ENCODE peak calls at places on chromosomes 2 and 18, in seven cellular contexts. One of them, this sample, is unnamed.

GRCh38 chr18:70931942-70932814 is 643.3 kb downstream of the SOCS6 start:
- DNase-seq in cardiac fibroblast: peak; percentile 73
- DNase-seq in colonic mucosa: no peak
- DNase-seq in neuronal stem cell: no peak
- DNase-seq in GM23248: peak; percentile 55
- DNase-seq in mucosa of descending colon: no peak
- DNase-seq in kidney: no peak
- DNase-seq in this sample: peak; percentile 50

GRCh38 chr2:149342509-149342908 is 12.1 kb downstream of the LYPD6 start:
- DNase-seq in GM23248: no peak
- DNase-seq in neuronal stem cell: no peak
- DNase-seq in colonic mucosa: no peak
- DNase-seq in mucosa of descending colon: no peak
- DNase-seq in cardiac fibroblast: no peak
- DNase-seq in kidney: no peak
- DNase-seq in this sample: no peak

GRCh38 chr2:48417843-48418838 is 111.8 kb upstream of the STON1 start:
- DNase-seq in GM23248: no peak
- DNase-seq in cardiac fibroblast: no peak
- DNase-seq in colonic mucosa: no peak
- DNase-seq in mucosa of descending colon: no peak
- DNase-seq in neuronal stem cell: no peak
- DNase-seq in kidney: no peak
- DNase-seq in this sample: no peak

GRCh38 chr18:77056399-77057015 is 76.1 kb downstream of the MBP start:
- DNase-seq in colonic mucosa: peak; percentile 66
- DNase-seq in cardiac fibroblast: no peak
- DNase-seq in GM23248: peak; percentile 25
- DNase-seq in neuronal stem cell: no peak
- DNase-seq in mucosa of descending colon: peak; percentile 63
- DNase-seq in kidney: no peak
- DNase-seq in this sample: no peak

GRCh38 chr2:28415715-28416114 is 23.1 kb downstream of the FOSL2 start:
- DNase-seq in mucosa of descending colon: no peak
- DNase-seq in neuronal stem cell: no peak
- DNase-seq in colonic mucosa: no peak
- DNase-seq in cardiac fibroblast: no peak
- DNase-seq in GM23248: no peak
- DNase-seq in kidney: no peak
- DNase-seq in this sample: peak; percentile 2

GRCh38 chr2:86260978-86261377 is 61.7 kb downstream of the MRPL35 start:
- DNase-seq in kidney: no peak
- DNase-seq in cardiac fibroblast: no peak
- DNase-seq in mucosa of descending colon: no peak
- DNase-seq in colonic mucosa: no peak
- DNase-seq in GM23248: no peak
- DNase-seq in neuronal stem cell: no peak
- DNase-seq in this sample: no peak

GRCh38 chr2:64454316-64455030 is 511 bp downstream of the LGALSL start:
- DNase-seq in colonic mucosa: peak; percentile 56
- DNase-seq in GM23248: peak; percentile 72
- DNase-seq in cardiac fibroblast: peak; percentile 27
- DNase-seq in mucosa of descending colon: peak; percentile 69
- DNase-seq in neuronal stem cell: peak; percentile 58
- DNase-seq in kidney: peak; percentile 86
- DNase-seq in this sample: peak; percentile 29

GRCh38 chr2:88429929-88430328 is 22.6 kb downstream of the FOXI3 start:
- DNase-seq in kidney: no peak
- DNase-seq in mucosa of descending colon: no peak
- DNase-seq in colonic mucosa: no peak
- DNase-seq in neuronal stem cell: no peak
- DNase-seq in cardiac fibroblast: no peak
- DNase-seq in GM23248: no peak
- DNase-seq in this sample: no peak

GRCh38 chr2:69397234-69397633 is 10.2 kb upstream of the GFPT1 start:
- DNase-seq in neuronal stem cell: no peak
- DNase-seq in colonic mucosa: no peak
- DNase-seq in cardiac fibroblast: no peak
- DNase-seq in GM23248: no peak
- DNase-seq in kidney: no peak
- DNase-seq in mucosa of descending colon: no peak
- DNase-seq in this sample: no peak

GRCh38 chr2:26569216-26570082 is 71.7 kb downstream of the CIB4 start:
- DNase-seq in GM23248: no peak
- DNase-seq in cardiac fibroblast: no peak
- DNase-seq in neuronal stem cell: no peak
- DNase-seq in mucosa of descending colon: no peak
- DNase-seq in colonic mucosa: no peak
- DNase-seq in kidney: peak; percentile 34
- DNase-seq in this sample: no peak

GRCh38 chr18:13221821-13222220 is 3.3 kb downstream of the LDLRAD4 start:
- DNase-seq in neuronal stem cell: no peak
- DNase-seq in cardiac fibroblast: no peak
- DNase-seq in kidney: peak; percentile 93
- DNase-seq in mucosa of descending colon: peak; percentile 71
- DNase-seq in GM23248: no peak
- DNase-seq in colonic mucosa: peak; percentile 70
- DNase-seq in this sample: peak; percentile 38

GRCh38 chr18:49645836-49646235 is 84.0 kb downstream of the LIPG start:
- DNase-seq in colonic mucosa: peak; percentile 52
- DNase-seq in neuronal stem cell: no peak
- DNase-seq in kidney: no peak
- DNase-seq in cardiac fibroblast: peak; percentile 66
- DNase-seq in mucosa of descending colon: peak; percentile 66
- DNase-seq in GM23248: peak; percentile 79
- DNase-seq in this sample: no peak

GRCh38 chr2:165219491-165219890 is 15.6 kb upstream of the SCN3A start:
- DNase-seq in neuronal stem cell: no peak
- DNase-seq in cardiac fibroblast: peak; percentile 8
- DNase-seq in mucosa of descending colon: no peak
- DNase-seq in kidney: no peak
- DNase-seq in colonic mucosa: no peak
- DNase-seq in GM23248: no peak
- DNase-seq in this sample: no peak

GRCh38 chr2:45974762-45975408 is 322.3 kb upstream of the EPAS1 start:
- DNase-seq in GM23248: no peak
- DNase-seq in kidney: no peak
- DNase-seq in neuronal stem cell: no peak
- DNase-seq in cardiac fibroblast: no peak
- DNase-seq in colonic mucosa: no peak
- DNase-seq in mucosa of descending colon: no peak
- DNase-seq in this sample: no peak

GRCh38 chr2:24181849-24182248 is 7.0 kb downstream of the FAM228A start:
- DNase-seq in colonic mucosa: no peak
- DNase-seq in mucosa of descending colon: no peak
- DNase-seq in cardiac fibroblast: no peak
- DNase-seq in neuronal stem cell: no peak
- DNase-seq in GM23248: no peak
- DNase-seq in kidney: no peak
- DNase-seq in this sample: no peak

GRCh38 chr2:143742631-143743030 is 613.4 kb downstream of the ARHGAP15 start:
- DNase-seq in neuronal stem cell: no peak
- DNase-seq in mucosa of descending colon: no peak
- DNase-seq in GM23248: peak; percentile 36
- DNase-seq in colonic mucosa: no peak
- DNase-seq in kidney: no peak
- DNase-seq in cardiac fibroblast: no peak
- DNase-seq in this sample: peak; percentile 18

GRCh38 chr2:158725496-158725895 is 69.6 kb upstream of the DAPL1 start:
- DNase-seq in neuronal stem cell: no peak
- DNase-seq in kidney: no peak
- DNase-seq in mucosa of descending colon: no peak
- DNase-seq in GM23248: no peak
- DNase-seq in cardiac fibroblast: no peak
- DNase-seq in colonic mucosa: no peak
- DNase-seq in this sample: no peak

GRCh38 chr2:64879745-64880144 is 109.5 kb upstream of the SLC1A4 start:
- DNase-seq in neuronal stem cell: no peak
- DNase-seq in colonic mucosa: no peak
- DNase-seq in kidney: no peak
- DNase-seq in GM23248: no peak
- DNase-seq in cardiac fibroblast: no peak
- DNase-seq in mucosa of descending colon: no peak
- DNase-seq in this sample: no peak

GRCh38 chr2:237962432-237963084 is 4.3 kb upstream of the UBE2F start:
- DNase-seq in neuronal stem cell: no peak
- DNase-seq in kidney: no peak
- DNase-seq in cardiac fibroblast: no peak
- DNase-seq in colonic mucosa: no peak
- DNase-seq in GM23248: no peak
- DNase-seq in mucosa of descending colon: no peak
- DNase-seq in this sample: no peak

GRCh38 chr2:76721226-76721625 is 801.0 kb downstream of the LRRTM4 start:
- DNase-seq in cardiac fibroblast: no peak
- DNase-seq in kidney: no peak
- DNase-seq in GM23248: no peak
- DNase-seq in colonic mucosa: no peak
- DNase-seq in mucosa of descending colon: no peak
- DNase-seq in neuronal stem cell: no peak
- DNase-seq in this sample: no peak

GRCh38 chr2:223513771-223514455 is 88.2 kb downstream of the SCG2 start:
- DNase-seq in mucosa of descending colon: no peak
- DNase-seq in GM23248: peak; percentile 37
- DNase-seq in neuronal stem cell: no peak
- DNase-seq in kidney: no peak
- DNase-seq in cardiac fibroblast: peak; percentile 51
- DNase-seq in colonic mucosa: no peak
- DNase-seq in this sample: peak; percentile 57

GRCh38 chr2:49259926-49260325 is 105.6 kb upstream of the FSHR start:
- DNase-seq in mucosa of descending colon: no peak
- DNase-seq in colonic mucosa: no peak
- DNase-seq in cardiac fibroblast: no peak
- DNase-seq in kidney: no peak
- DNase-seq in neuronal stem cell: no peak
- DNase-seq in GM23248: no peak
- DNase-seq in this sample: no peak

GRCh38 chr18:11994708-11995444 is 13.6 kb downstream of the IMPA2 start:
- DNase-seq in kidney: peak; percentile 83
- DNase-seq in neuronal stem cell: no peak
- DNase-seq in colonic mucosa: peak; percentile 57
- DNase-seq in cardiac fibroblast: peak; percentile 54
- DNase-seq in GM23248: peak; percentile 73
- DNase-seq in mucosa of descending colon: peak; percentile 51
- DNase-seq in this sample: no peak

GRCh38 chr2:3823748-3824147 is 120.4 kb downstream of the DCDC2C start:
- DNase-seq in kidney: no peak
- DNase-seq in neuronal stem cell: no peak
- DNase-seq in cardiac fibroblast: peak; percentile 49
- DNase-seq in colonic mucosa: no peak
- DNase-seq in mucosa of descending colon: no peak
- DNase-seq in GM23248: peak; percentile 49
- DNase-seq in this sample: no peak

GRCh38 chr18:48136544-48137353 is 206.3 kb upstream of the SMAD2 start:
- DNase-seq in colonic mucosa: peak; percentile 68
- DNase-seq in mucosa of descending colon: no peak
- DNase-seq in neuronal stem cell: no peak
- DNase-seq in GM23248: peak; percentile 16
- DNase-seq in cardiac fibroblast: no peak
- DNase-seq in kidney: peak; percentile 79
- DNase-seq in this sample: no peak
- H3K4me3 ChIP-seq in colonic mucosa: peak overlapping the region; percentile 72
- H3K4me3 ChIP-seq in mucosa of descending colon: peak overlapping the region; percentile 50
- H3K4me3 ChIP-seq in neuronal stem cell: no peak overlapping the region
- H3K4me3 ChIP-seq in GM23248: peak overlapping the region; percentile 48
- H3K4me3 ChIP-seq in cardiac fibroblast: peak overlapping the region; percentile 35
- H3K4me3 ChIP-seq in kidney: peak overlapping the region; percentile 48
- H3K4me3 ChIP-seq in this sample: no peak overlapping the region

DNA sequence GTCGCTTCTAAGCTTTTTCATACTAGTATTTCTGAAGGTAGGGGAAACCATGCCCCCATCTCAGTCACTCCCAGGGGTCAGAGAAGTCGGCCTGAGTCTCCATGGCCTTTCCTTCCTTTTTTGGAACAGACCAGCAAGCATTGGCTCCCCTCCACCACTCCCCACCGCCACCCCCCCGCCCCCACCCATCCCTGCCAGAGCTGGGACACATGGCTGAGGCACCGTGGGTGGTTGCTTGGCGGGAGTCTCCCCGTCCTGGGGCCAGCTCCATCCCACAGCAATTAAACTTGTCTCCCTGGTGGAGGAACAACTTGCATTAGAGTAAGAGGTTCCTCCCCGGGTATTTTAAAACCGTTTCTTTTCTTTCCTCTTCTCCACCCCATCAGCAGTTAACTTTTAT is 100.8 kb upstream of the TFPI start:
- DNase-seq in colonic mucosa: no peak
- DNase-seq in neuronal stem cell: no peak
- DNase-seq in cardiac fibroblast: no peak
- DNase-seq in kidney: no peak
- DNase-seq in GM23248: no peak
- DNase-seq in mucosa of descending colon: no peak
- DNase-seq in this sample: no peak
- H3K4me3 ChIP-seq in colonic mucosa: no peak overlapping the region
- H3K4me3 ChIP-seq in neuronal stem cell: no peak overlapping the region
- H3K4me3 ChIP-seq in cardiac fibroblast: no peak overlapping the region
- H3K4me3 ChIP-seq in kidney: no peak overlapping the region
- H3K4me3 ChIP-seq in GM23248: no peak overlapping the region
- H3K4me3 ChIP-seq in mucosa of descending colon: no peak overlapping the region
- H3K4me3 ChIP-seq in this sample: no peak overlapping the region

GRCh38 chr2:231576465-231576864 is 16.2 kb upstream of the TEX44 start:
- DNase-seq in neuronal stem cell: no peak
- DNase-seq in cardiac fibroblast: no peak
- DNase-seq in GM23248: no peak
- DNase-seq in mucosa of descending colon: peak; percentile 27
- DNase-seq in kidney: no peak
- DNase-seq in colonic mucosa: no peak
- DNase-seq in this sample: no peak
- H3K4me3 ChIP-seq in neuronal stem cell: no peak overlapping the region
- H3K4me3 ChIP-seq in cardiac fibroblast: no peak overlapping the region
- H3K4me3 ChIP-seq in GM23248: no peak overlapping the region
- H3K4me3 ChIP-seq in mucosa of descending colon: no peak overlapping the region
- H3K4me3 ChIP-seq in kidney: no peak overlapping the region
- H3K4me3 ChIP-seq in colonic mucosa: no peak overlapping the region
- H3K4me3 ChIP-seq in this sample: no peak overlapping the region

DNA sequence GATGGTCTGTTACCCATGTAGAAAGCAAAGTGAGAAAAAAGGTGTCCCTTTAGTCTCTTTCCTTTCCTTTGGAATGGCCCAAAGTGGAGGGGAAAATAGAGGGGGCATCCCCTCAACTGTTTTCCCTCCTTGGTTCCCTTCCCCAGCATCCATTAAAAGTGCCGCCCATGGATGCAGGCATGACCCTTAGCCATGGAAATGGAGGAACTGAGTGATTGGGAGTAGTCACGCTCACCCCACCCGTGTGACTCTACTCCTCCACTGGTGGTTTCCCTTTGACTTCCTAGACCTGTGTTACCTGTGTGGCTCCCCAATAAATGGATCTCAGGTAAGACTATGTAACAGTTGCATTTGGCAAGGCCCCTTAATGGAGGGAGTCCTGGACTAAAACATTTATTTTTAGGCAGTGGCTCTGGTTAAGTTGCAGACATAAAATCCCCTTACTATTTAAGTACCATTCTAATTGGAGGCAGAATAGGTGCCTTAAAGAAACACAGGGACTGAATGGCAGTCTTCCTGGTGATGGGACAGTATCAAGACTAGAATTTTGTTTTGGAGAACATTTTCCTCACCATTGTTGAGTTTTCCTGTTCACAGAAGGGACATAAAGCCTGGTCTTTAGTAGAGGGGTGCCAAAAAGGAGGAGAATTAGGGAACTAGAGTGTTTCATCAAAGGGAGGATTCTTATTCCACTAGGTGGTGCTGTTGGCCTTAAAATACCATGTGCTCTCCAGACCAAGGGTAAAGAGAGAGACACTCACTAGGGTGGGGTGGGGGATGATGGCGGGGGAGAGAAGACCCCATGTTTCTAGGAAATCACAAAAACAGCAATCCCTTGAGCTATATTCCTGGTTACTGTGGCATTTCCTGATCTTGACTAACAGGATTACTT is 25.7 kb upstream of the PLA2R1 start:
- DNase-seq in colonic mucosa: no peak
- DNase-seq in neuronal stem cell: no peak
- DNase-seq in cardiac fibroblast: peak; percentile 68
- DNase-seq in mucosa of descending colon: no peak
- DNase-seq in kidney: no peak
- DNase-seq in GM23248: peak; percentile 49
- DNase-seq in this sample: no peak
- H3K4me3 ChIP-seq in colonic mucosa: no peak overlapping the region
- H3K4me3 ChIP-seq in neuronal stem cell: no peak overlapping the region
- H3K4me3 ChIP-seq in cardiac fibroblast: no peak overlapping the region
- H3K4me3 ChIP-seq in mucosa of descending colon: no peak overlapping the region
- H3K4me3 ChIP-seq in kidney: no peak overlapping the region
- H3K4me3 ChIP-seq in GM23248: no peak overlapping the region
- H3K4me3 ChIP-seq in this sample: no peak overlapping the region

This sample was measured in astrocyte of the spinal cord.